ENCODE peak calls at places on chromosome 3, in six cellular contexts. W is activated CD8-positive, alpha-beta memory T cell treated with anti-CD3 and anti-CD28 coated beads, Interleukin-2, amount 50 U/mL, for 48 hours; B is posterior cingulate gyrus; G is AG08395; L is M059J; N is natural killer cell. O is an unnamed sample.

GRCh38 chr3:28576590-28577220 is 228.1 kb upstream of the AZI2 start:
- DNase-seq in W (no peak), B (no peak), G (no peak), L (no peak), N (no peak), O (no peak)

GRCh38 chr3:50365080-50365841 is 5.9 kb upstream of the TMEM115 start:
- DNase-seq in W (peak; percentile 96), B (peak; percentile 56), G (peak; percentile 93), L (no peak), N (peak; percentile 81), O (peak; percentile 54)

GRCh38 chr3:125585595-125586223 is 9.6 kb downstream of the OSBPL11 start:
- DNase-seq in W (no peak), B (peak; percentile 62), G (peak; percentile 76), L (peak; percentile 71), N (no peak), O (peak; percentile 73)

GRCh38 chr3:45034612-45035252 is 8.6 kb downstream of the CLEC3B start:
- DNase-seq in W (peak; percentile 59), B (peak; percentile 54), G (no peak), L (peak; percentile 46), N (peak; percentile 26), O (no peak)

GRCh38 chr3:57896691-57897090 is 111.5 kb upstream of the FLNB start:
- DNase-seq in W (no peak), B (no peak), G (no peak), L (no peak), N (no peak), O (no peak)

GRCh38 chr3:138944842-138945645 is 1.9 kb downstream of the FOXL2 start:
- DNase-seq in W (peak; percentile 70), B (no peak), G (no peak), L (peak; percentile 30), N (peak; percentile 24), O (no peak)

GRCh38 chr3:14440531-14441239 is 38.3 kb downstream of the SLC6A6 start:
- DNase-seq in W (no peak), B (no peak), G (no peak), L (peak; percentile 62), N (no peak), O (peak; percentile 69)

GRCh38 chr3:134799393-134799792 is 4.3 kb downstream of the EPHB1 start:
- DNase-seq in W (no peak), B (no peak), G (peak; percentile 60), L (peak; percentile 30), N (no peak), O (peak; percentile 49)

GRCh38 chr3:188683032-188683491 is 488.7 kb upstream of the TPRG1 start:
- DNase-seq in W (peak; percentile 59), B (no peak), G (peak; percentile 26), L (peak; percentile 99), N (no peak), O (peak; percentile 99)

O was measured in renal cortical epithelial cell.